ENCODE peak calls at places on chromosomes 11 and 22, in six cellular contexts. N is SJSA1, O is OCI-LY7, I is body of pancreas, L is A549, E is H9. B is an unnamed sample. For H3K4me1, the result is how much of the 10 kb centered on the place peaks cover.

GRCh38 chr11:11931461-11932055 is 76.9 kb downstream of the DKK3 start:
- DNase-seq in N (peak), O (peak), I (no peak), L (peak), E (no peak), B (peak)

GRCh38 chr11:90229791-90230190 is 6.9 kb upstream of the CHORDC1 start:
- DNase-seq in N (no peak), O (no peak), I (no peak), L (no peak), E (no peak), B (no peak)

GRCh38 chr22:29306830-29307657 is 594 bp downstream of the GAS2L1 start:
- DNase-seq in N (peak), O (no peak), I (peak), L (peak), E (peak), B (peak)

GRCh38 chr11:19218801-19219460 is 17.1 kb upstream of the CSRP3 start:
- DNase-seq in N (no peak), O (no peak), I (no peak), L (no peak), E (no peak), B (no peak)

GRCh38 chr11:57094206-57094940 is 87.4 kb upstream of the LRRC55 start:
- DNase-seq in N (no peak), O (no peak), I (no peak), L (no peak), E (no peak), B (no peak)

GRCh38 chr22:44188316-44188715 is 7.6 kb downstream of the PARVG start:
- DNase-seq in N (no peak), O (no peak), I (no peak), L (no peak), E (no peak), B (no peak)

GRCh38 chr11:119178166-119178680 is 7.1 kb upstream of the NHERF4 start:
- DNase-seq in N (no peak), O (no peak), I (no peak), L (no peak), E (no peak), B (no peak)

GRCh38 chr11:118488480-118489109 is 38.7 kb upstream of the TTC36 start:
- DNase-seq in N (peak), O (peak), I (peak), L (peak), E (peak), B (peak)

GRCh38 chr22:26573026-26573662 is 16.8 kb downstream of the TPST2 start:
- DNase-seq in N (no peak), O (no peak), I (no peak), L (no peak), E (no peak), B (no peak)

GRCh38 chr22:38107692-38108515 is 2.6 kb downstream of the BAIAP2L2 start:
- DNase-seq in N (no peak), O (no peak), I (peak), L (peak), E (no peak), B (no peak)

GRCh38 chr22:35303029-35303624 is 3.4 kb downstream of the TOM1 start:
- DNase-seq in N (no peak), O (no peak), I (no peak), L (no peak), E (no peak), B (no peak)

GRCh38 chr11:116110356-116110755 is 606.1 kb upstream of the CADM1 start:
- DNase-seq in N (no peak), O (no peak), I (no peak), L (no peak), E (no peak), B (no peak)

GRCh38 chr11:86627776-86628455 is 44.5 kb downstream of the ME3 start:
- DNase-seq in N (no peak), O (no peak), I (no peak), L (no peak), E (no peak), B (no peak)

DNA sequence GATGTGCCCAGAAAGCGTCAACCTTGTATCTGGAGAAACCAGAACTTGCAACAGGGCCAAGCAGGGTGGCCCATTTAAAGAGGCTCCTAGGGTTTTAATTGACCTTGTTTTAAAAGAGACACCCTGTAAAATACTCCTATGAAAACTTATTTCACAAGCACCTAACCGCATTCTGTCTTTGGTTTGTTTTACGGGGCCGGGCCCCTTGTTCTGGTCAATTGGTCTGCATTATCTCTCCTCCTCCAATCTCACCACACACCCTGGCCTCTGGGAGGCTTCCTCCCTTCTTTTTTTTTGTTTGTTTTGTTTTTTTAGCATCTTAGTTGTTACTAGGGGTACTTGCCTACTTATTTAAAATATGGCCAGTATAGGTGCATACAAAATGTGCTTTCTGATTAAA is 4.7 kb downstream of the EHF start:
- DNase-seq in N (no peak), O (no peak), I (no peak), L (no peak), E (no peak), B (no peak)
- H3K4me1 ChIP-seq in N (under half), O (under half), I (under half), L (under half), E (under half), B (under half)

GRCh38 chr11:933002-933820 is 7.5 kb downstream of the AP2A2 start:
- DNase-seq in N (no peak), O (no peak), I (no peak), L (no peak), E (no peak), B (no peak)

GRCh38 chr11:933936-934335 is 8.3 kb downstream of the AP2A2 start:
- DNase-seq in N (no peak), O (no peak), I (no peak), L (no peak), E (no peak), B (peak)

GRCh38 chr11:929405-929804 is 3.7 kb downstream of the AP2A2 start:
- DNase-seq in N (no peak), O (no peak), I (no peak), L (no peak), E (no peak), B (no peak)

GRCh38 chr11:932435-932834 is 6.8 kb downstream of the AP2A2 start:
- DNase-seq in N (no peak), O (no peak), I (no peak), L (no peak), E (no peak), B (no peak)

DNA sequence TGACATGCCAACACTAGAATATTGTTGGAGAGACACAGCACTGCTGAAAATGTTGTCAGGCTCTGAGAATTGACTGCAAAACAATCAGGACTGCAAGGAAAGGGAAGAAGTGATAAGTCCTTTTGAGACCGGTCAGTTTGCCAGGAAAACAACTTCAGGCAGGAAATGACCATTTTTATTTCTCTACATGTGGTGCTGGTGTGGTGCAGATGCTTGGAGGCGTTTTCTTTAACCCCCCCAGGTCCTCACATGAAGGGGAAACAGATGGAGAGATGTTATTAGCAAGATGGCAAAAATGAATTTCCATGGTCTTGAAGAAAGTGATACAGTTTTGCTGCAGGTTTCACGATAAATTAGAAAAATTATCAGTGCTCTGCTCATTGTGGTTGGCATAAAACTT is 5.7 kb downstream of the AP2A2 start:
- DNase-seq in N (no peak), O (no peak), I (no peak), L (no peak), E (no peak), B (no peak)
- H3K4me1 ChIP-seq in N (under half), O (under half), I (under half), L (under half), E (under half), B (under half)

GRCh38 chr11:128688031-128688713 is 5.7 kb upstream of the FLI1 start:
- DNase-seq in N (no peak), O (no peak), I (no peak), L (no peak), E (no peak), B (peak)
- H3K4me1 ChIP-seq in N (under half), O (under half), I (under half), L (under half), E (under half), B (half or more)

DNA sequence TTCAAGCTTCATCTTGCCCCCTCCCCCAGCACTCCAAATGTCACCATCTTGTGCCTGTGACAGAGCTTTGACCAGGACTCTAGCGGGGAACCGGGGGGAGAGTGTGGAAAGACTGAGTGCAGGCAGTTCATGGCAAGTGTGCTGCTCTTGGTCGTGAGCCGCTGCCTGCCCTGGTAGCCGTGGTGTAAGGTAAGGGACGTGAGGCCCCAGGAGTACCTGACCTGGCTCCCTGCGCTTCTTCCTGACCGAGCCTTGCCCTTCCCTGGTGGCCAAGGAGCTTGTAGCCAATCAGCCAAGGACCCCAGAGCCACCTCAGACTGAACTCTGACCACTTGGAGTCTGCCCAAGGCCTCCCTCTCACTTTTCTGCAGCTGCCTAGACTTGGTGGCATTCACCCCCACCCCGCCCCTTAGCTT is 1.3 kb downstream of the DGKZ start:
- DNase-seq in N (no peak), O (no peak), I (peak), L (no peak), E (no peak), B (no peak)
- H3K4me1 ChIP-seq in N (under half), O (half or more), I (half or more), L (under half), E (under half), B (half or more)

DNA sequence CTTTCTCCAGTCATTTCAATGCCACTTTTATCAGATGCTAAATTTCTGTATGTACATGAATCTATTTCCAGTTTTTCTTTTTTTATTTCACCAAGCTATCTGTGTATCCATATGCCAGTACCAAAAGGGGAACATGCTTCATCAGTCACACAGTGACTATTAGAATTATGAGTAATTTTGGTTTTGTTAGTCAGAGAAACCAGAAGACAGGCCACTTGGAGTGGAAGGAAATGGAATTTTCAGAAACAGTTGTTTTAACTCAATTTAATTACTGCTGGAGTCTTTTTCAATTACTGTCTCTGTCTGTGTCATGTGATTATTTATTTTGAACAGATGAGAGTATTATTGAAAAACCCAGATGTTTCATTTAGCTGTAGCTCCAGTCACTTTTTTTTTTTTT is 84.6 kb upstream of the ANO3 start:
- DNase-seq in N (no peak), O (no peak), I (no peak), L (no peak), E (no peak), B (no peak)
- H3K4me1 ChIP-seq in N (under half), O (under half), I (under half), L (under half), E (under half), B (under half)

B was measured in GM23338.